ENCODE peak calls at places on chromosomes 16 and 17, in five cellular contexts. I, O, S, W and Y are unnamed samples.

GRCh38 chr17:6524520-6524919 is 31.8 kb downstream of the PITPNM3 start:
- DNase-seq in S (no peak), O (no peak), I (no peak), W (no peak), Y (peak; percentile 68)

GRCh38 chr16:10938321-10938720 is 3.9 kb downstream of the DEXI start:
- DNase-seq in W (no peak), S (peak; percentile 73), I (no peak), O (no peak), Y (no peak)

GRCh38 chr16:58837950-58838349 is 103.8 kb upstream of the GOT2 start:
- DNase-seq in I (no peak), O (no peak), W (no peak), S (no peak), Y (no peak)

GRCh38 chr17:2779545-2779944 is 16.7 kb upstream of the RAP1GAP2 start:
- DNase-seq in W (no peak), O (no peak), S (no peak), I (no peak), Y (no peak)

GRCh38 chr17:34917381-34917780 is 43.9 kb downstream of the CCT6B start:
- DNase-seq in W (no peak), I (no peak), O (no peak), S (no peak), Y (no peak)

GRCh38 chr17:41705271-41705991 is 6.7 kb upstream of the GAST start:
- DNase-seq in S (no peak), O (no peak), W (no peak), I (no peak), Y (no peak)

GRCh38 chr16:21283521-21284289 is 5.6 kb upstream of the CRYM start:
- DNase-seq in I (peak; percentile 35), S (no peak), O (no peak), W (peak; percentile 66), Y (no peak)

GRCh38 chr17:66570353-66571195 is 264.3 kb upstream of the CACNG5 start:
- DNase-seq in O (no peak), I (no peak), S (no peak), W (no peak), Y (no peak)

GRCh38 chr16:75208861-75209505 is 2.0 kb upstream of the CTRB2 start:
- DNase-seq in O (no peak), I (no peak), W (peak; percentile 39), S (no peak), Y (no peak)

GRCh38 chr17:48335858-48336500 is 94.0 kb downstream of the SKAP1 start:
- DNase-seq in S (no peak), O (no peak), W (no peak), I (no peak), Y (no peak)

GRCh38 chr16:85174871-85175723 is 62.8 kb upstream of the CIBAR2 start:
- DNase-seq in I (no peak), W (no peak), O (no peak), S (no peak), Y (no peak)

GRCh38 chr17:37741334-37742113 is 3.3 kb downstream of the HNF1B start:
- DNase-seq in W (no peak), I (no peak), S (no peak), O (no peak), Y (no peak)

GRCh38 chr16:88719267-88719932 is 13.1 kb downstream of the CTU2 start:
- DNase-seq in I (no peak), S (no peak), O (no peak), W (no peak), Y (no peak)

GRCh38 chr16:71590584-71590983 is 13.7 kb upstream of the TAT start:
- DNase-seq in S (no peak), I (no peak), W (no peak), O (no peak), Y (no peak)

GRCh38 chr17:622356-622755 is 92.3 kb downstream of the VPS53 start:
- DNase-seq in S (no peak), O (no peak), I (no peak), W (no peak), Y (peak; percentile 29)

GRCh38 chr16:85202631-85203461 is 90.6 kb upstream of the CIBAR2 start:
- DNase-seq in W (peak; percentile 87), S (peak; percentile 82), I (no peak), O (peak; percentile 82), Y (no peak)

GRCh38 chr17:12665263-12666210 is at the start of gene MYOCD:
- DNase-seq in S (no peak), I (peak; percentile 18), O (no peak), W (peak; percentile 74), Y (no peak)

GRCh38 chr17:8831234-8831849 is 32.2 kb upstream of the MFSD6L start:
- DNase-seq in W (no peak), I (no peak), S (no peak), O (no peak), Y (no peak)
- H3K4me3 ChIP-seq in W (no peak overlapping the region), I (no peak overlapping the region), S (no peak overlapping the region), O (no peak overlapping the region), Y (no peak overlapping the region)

GRCh38 chr16:280005-280421 is 378 bp upstream of the ARHGDIG start:
- DNase-seq in O (no peak), W (no peak), I (no peak), S (no peak), Y (no peak)
- H3K4me3 ChIP-seq in O (peak overlapping the region; percentile 13), W (no peak overlapping the region), I (no peak overlapping the region), S (peak overlapping the region; percentile 13), Y (peak overlapping the region; percentile 23)

GRCh38 chr17:80891096-80892018 is 100.3 kb upstream of the CHMP6 start:
- DNase-seq in O (peak; percentile 42), S (peak; percentile 48), W (peak; percentile 41), I (peak; percentile 73), Y (peak; percentile 50)
- H3K4me3 ChIP-seq in O (no peak overlapping the region), S (no peak overlapping the region), W (no peak overlapping the region), I (peak overlapping the region; percentile 41), Y (no peak overlapping the region)

GRCh38 chr17:63850401-63850800 is 7.9 kb upstream of the SMARCD2 start:
- DNase-seq in W (no peak), S (no peak), I (no peak), O (no peak), Y (no peak)
- H3K4me3 ChIP-seq in W (no peak overlapping the region), S (no peak overlapping the region), I (no peak overlapping the region), O (no peak overlapping the region), Y (no peak overlapping the region)

DNA sequence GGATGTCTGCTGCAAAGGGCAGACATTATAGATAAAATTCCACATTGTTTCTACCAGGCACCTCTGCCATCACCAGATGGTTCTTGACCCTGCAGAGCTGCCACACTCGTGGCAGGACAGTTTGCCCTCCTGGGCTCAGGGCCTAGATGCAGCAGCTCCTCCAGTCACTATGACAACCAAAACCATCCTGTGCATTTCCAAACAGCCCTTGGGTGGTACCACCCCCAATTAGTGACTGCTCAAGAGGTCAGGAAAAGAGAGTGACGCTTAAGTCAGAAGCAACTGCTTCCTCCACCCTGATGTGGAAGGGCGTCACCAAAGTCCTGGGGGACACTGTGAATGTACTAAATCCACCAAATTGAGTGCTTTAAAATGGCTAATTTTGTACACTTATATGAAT is 109.2 kb downstream of the C16orf95 start:
- DNase-seq in S (no peak), I (no peak), W (no peak), O (no peak), Y (no peak)
- H3K4me3 ChIP-seq in S (no peak overlapping the region), I (no peak overlapping the region), W (no peak overlapping the region), O (no peak overlapping the region), Y (no peak overlapping the region)

GRCh38 chr17:10754861-10755591 is 25.2 kb upstream of the TMEM220 start:
- DNase-seq in S (no peak), W (no peak), O (no peak), I (no peak), Y (no peak)
- H3K4me3 ChIP-seq in S (no peak overlapping the region), W (no peak overlapping the region), O (no peak overlapping the region), I (no peak overlapping the region), Y (no peak overlapping the region)